ENCODE peak calls at places on chromosomes 4 and X, in nine cellular contexts. T is D341Med; B is cardiac muscle cell; E is HCT116; D is Caco-2; X is memory B cell; V is CD8-positive, alpha-beta T cell; O is activated CD8-positive, alpha-beta T cell treated with anti-CD3 and anti-CD28 coated beads, Interleukin-2, amount 10 ng/mL, durations not matched to agents 7 days and 5 days; N is uterus. W is an unnamed sample.

GRCh38 chrX:102858826-102859627 is 78.0 kb upstream of the RAB40AL start:
- DNase-seq in T (no peak), B (no peak), E (no peak), D (no peak), X (no peak), V (no peak), O (no peak), N (no peak), W (no peak)

GRCh38 chrX:46837543-46838481 is 969 bp downstream of the RP2 start:
- DNase-seq in T (no peak), B (no peak), E (no peak), D (no peak), X (no peak), V (no peak), O (peak; percentile 22), N (no peak), W (no peak)

GRCh38 chrX:7065473-7065872 is 82.0 kb upstream of the STS start:
- DNase-seq in T (no peak), B (no peak), E (no peak), D (no peak), X (no peak), V (no peak), O (no peak), N (no peak), W (no peak)

GRCh38 chrX:34942496-34942895 is at the start of gene FAM47B:
- DNase-seq in T (no peak), B (no peak), E (no peak), D (no peak), X (no peak), V (no peak), O (no peak), N (no peak), W (no peak)

GRCh38 chr4:122819708-122820449 is 6.8 kb upstream of the FGF2 start:
- DNase-seq in T (no peak), B (peak; percentile 35), E (no peak), D (no peak), X (no peak), V (no peak), O (no peak), N (no peak), W (no peak)

GRCh38 chrX:125765347-125765746 is 400.7 kb downstream of the DCAF12L2 start:
- DNase-seq in T (no peak), B (no peak), E (no peak), D (no peak), X (no peak), V (no peak), O (no peak), N (no peak), W (no peak)

GRCh38 chr4:118282692-118283091 is 70.1 kb downstream of the PRSS12 start:
- DNase-seq in T (no peak), B (peak; percentile 64), E (no peak), D (no peak), X (no peak), V (no peak), O (no peak), N (no peak), W (no peak)

GRCh38 chr4:185343726-185344581 is 51.8 kb downstream of the LRP2BP start:
- DNase-seq in T (no peak), B (peak; percentile 60), E (no peak), D (no peak), X (no peak), V (no peak), O (no peak), N (peak; percentile 28), W (no peak)

GRCh38 chrX:123184199-123184857 is at the start of gene GRIA3:
- DNase-seq in T (no peak), B (no peak), E (no peak), D (no peak), X (no peak), V (no peak), O (no peak), N (no peak), W (no peak)

GRCh38 chr4:74032064-74032463 is 6.4 kb downstream of the CXCL3 start:
- DNase-seq in T (no peak), B (peak; percentile 63), E (no peak), D (no peak), X (no peak), V (no peak), O (no peak), N (no peak), W (no peak)

GRCh38 chrX:17553451-17553850 is 178.5 kb downstream of the NHS start:
- DNase-seq in T (no peak), B (peak; percentile 62), E (no peak), D (no peak), X (no peak), V (no peak), O (no peak), N (no peak), W (no peak)

GRCh38 chr4:84401669-84402068 is 97.4 kb downstream of the NKX6-1 start:
- DNase-seq in T (peak; percentile 45), B (no peak), E (peak; percentile 8), D (no peak), X (no peak), V (no peak), O (no peak), N (no peak), W (no peak)

GRCh38 chrX:11190745-11191510 is 79.8 kb downstream of the HCCS start:
- DNase-seq in T (no peak), B (no peak), E (no peak), D (no peak), X (no peak), V (no peak), O (no peak), N (no peak), W (peak; percentile 70)

GRCh38 chrX:77003956-77004355 is 443.2 kb upstream of the FGF16 start:
- DNase-seq in T (no peak), B (no peak), E (no peak), D (no peak), X (no peak), V (no peak), O (peak; percentile 23), N (no peak), W (no peak)

GRCh38 chr4:87250294-87250693 is 29.9 kb upstream of the KLHL8 start:
- DNase-seq in T (no peak), B (no peak), E (no peak), D (no peak), X (no peak), V (no peak), O (no peak), N (no peak), W (no peak)

GRCh38 chr4:77669911-77670590 is 64.4 kb downstream of the CXCL13 start:
- DNase-seq in T (no peak), B (peak; percentile 4), E (no peak), D (no peak), X (no peak), V (no peak), O (no peak), N (no peak), W (peak; percentile 84)

GRCh38 chr4:1170156-1170804 is 2.1 kb downstream of the SPON2 start:
- DNase-seq in T (no peak), B (no peak), E (no peak), D (peak; percentile 17), X (no peak), V (no peak), O (no peak), N (no peak), W (no peak)

GRCh38 chr4:79353075-79353474 is 27.2 kb upstream of the NAA11 start:
- DNase-seq in T (no peak), B (no peak), E (no peak), D (no peak), X (no peak), V (no peak), O (no peak), N (no peak), W (no peak)

GRCh38 chr4:2842667-2843022 is 999 bp upstream of the ADD1 start:
- DNase-seq in T (no peak), B (no peak), E (no peak), D (no peak), X (no peak), V (no peak), O (no peak), N (no peak), W (no peak)

GRCh38 chr4:24625091-24625490 is 40.7 kb upstream of the DHX15 start:
- DNase-seq in T (no peak), B (no peak), E (no peak), D (no peak), X (no peak), V (no peak), O (no peak), N (no peak), W (no peak)

GRCh38 chrX:24498975-24499374 is 33.9 kb downstream of the PDK3 start:
- DNase-seq in T (no peak), B (peak; percentile 14), E (no peak), D (no peak), X (no peak), V (no peak), O (no peak), N (no peak), W (no peak)

GRCh38 chr4:140924761-140925392 is 168.7 kb upstream of the TBC1D9 start:
- DNase-seq in T (no peak), B (no peak), E (no peak), D (no peak), X (no peak), V (no peak), O (no peak), N (no peak), W (no peak)

GRCh38 chr4:163330828-163331628 is 1.4 kb downstream of the NPY1R start:
- DNase-seq in T (no peak), B (no peak), E (no peak), D (no peak), X (no peak), V (no peak), O (no peak), N (no peak), W (no peak)

GRCh38 chrX:103254171-103254824 is 657 bp downstream of the TCEAL8 start:
- DNase-seq in T (peak; percentile 47), B (peak; percentile 43), E (peak; percentile 48), D (peak; percentile 47), X (no peak), V (peak; percentile 9), O (peak; percentile 57), N (peak; percentile 40), W (peak; percentile 41)

GRCh38 chr4:102535398-102536082 is 34.4 kb downstream of the NFKB1 start:
- DNase-seq in T (no peak), B (peak; percentile 59), E (no peak), D (no peak), X (no peak), V (no peak), O (no peak), N (no peak), W (no peak)

GRCh38 chrX:78997870-78998558 is 52.8 kb downstream of the P2RY10 start:
- DNase-seq in T (no peak), B (no peak), E (no peak), D (no peak), X (no peak), V (peak; percentile 11), O (peak; percentile 49), N (no peak), W (no peak)

GRCh38 chrX:46268429-46268828 is 276.8 kb downstream of the ZNF674 start:
- DNase-seq in T (no peak), B (peak; percentile 25), E (peak; percentile 62), D (no peak), X (no peak), V (no peak), O (no peak), N (no peak), W (no peak)

W was measured in NCI-H774.